ENCODE peak calls at places on chromosomes 13 and 19, in five cellular contexts. F, J, X, Z and D are unnamed samples.

GRCh38 chr13:72104656-72105180 is 237.7 kb upstream of the DACH1 start:
- DNase-seq in X (no peak), J (no peak), Z (no peak), F (no peak), D (no peak)

GRCh38 chr19:53813996-53814395 is 10.1 kb downstream of the NLRP12 start:
- DNase-seq in F (no peak), J (peak; percentile 58), X (no peak), Z (no peak), D (peak; percentile 38)

GRCh38 chr19:18424890-18425514 is 5.8 kb downstream of the SSBP4 start:
- DNase-seq in F (no peak), J (no peak), Z (no peak), X (no peak), D (no peak)

GRCh38 chr19:1324792-1325567 is 39.3 kb downstream of the EFNA2 start:
- DNase-seq in J (peak; percentile 71), X (peak; percentile 84), F (peak; percentile 79), Z (no peak), D (peak; percentile 89)

GRCh38 chr13:32261567-32261966 is 53.6 kb downstream of the ZAR1L start:
- DNase-seq in X (peak; percentile 25), J (peak; percentile 91), Z (no peak), F (no peak), D (peak; percentile 46)

GRCh38 chr13:110463876-110464510 is 97.5 kb downstream of the RAB20 start:
- DNase-seq in Z (no peak), F (no peak), X (no peak), J (no peak), D (no peak)

GRCh38 chr13:100112186-100112838 is 23.4 kb downstream of the PCCA start:
- DNase-seq in F (no peak), Z (no peak), J (no peak), X (no peak), D (no peak)

GRCh38 chr13:59424661-59425060 is 739.1 kb downstream of the DIAPH3 start:
- DNase-seq in Z (no peak), X (no peak), J (no peak), F (no peak), D (no peak)